ENCODE peak calls at places on chromosomes 3 and 15, in nine cellular contexts. H is stomach, A is glutamatergic neuron, I is tibial artery, N is BJ, Q is omental fat pad, T is foreskin fibroblast, R is AG04450, M is OCI-LY7. X is an unnamed sample.

GRCh38 chr3:57164217-57164605 is 942 bp downstream of the IL17RD start:
- DNase-seq in T (peak), R (no peak), H (peak), I (no peak), A (peak), M (no peak), Q (no peak), N (no peak), X (peak)

GRCh38 chr15:69996321-69996720 is 101.4 kb downstream of the TLE3 start:
- DNase-seq in M (no peak), Q (no peak), R (no peak), A (no peak), N (no peak), I (no peak), H (no peak), T (no peak), X (no peak)

GRCh38 chr3:33131328-33132018 is 17.7 kb downstream of the CRTAP start:
- DNase-seq in N (no peak), A (peak), T (peak), Q (no peak), M (peak), I (no peak), R (peak), H (peak), X (peak)

GRCh38 chr3:71688121-71688520 is 37.1 kb downstream of the EIF4E3 start:
- DNase-seq in M (no peak), H (no peak), R (no peak), Q (no peak), A (no peak), I (no peak), T (peak), N (no peak), X (no peak)

GRCh38 chr3:39446444-39446843 is 21.0 kb upstream of the MOBP start:
- DNase-seq in H (no peak), M (no peak), T (no peak), I (no peak), R (no peak), N (no peak), Q (no peak), A (no peak), X (no peak)

GRCh38 chr3:42412526-42413155 is 2.2 kb upstream of the LYZL4 start:
- DNase-seq in N (no peak), I (no peak), Q (no peak), M (no peak), T (no peak), H (no peak), A (peak), R (no peak), X (no peak)

GRCh38 chr3:128336337-128337156 is 130.1 kb downstream of the DNAJB8 start:
- DNase-seq in R (no peak), Q (no peak), M (no peak), H (no peak), N (no peak), T (no peak), A (no peak), I (peak), X (no peak)

GRCh38 chr3:24165583-24165982 is 220.5 kb downstream of the NR1D2 start:
- DNase-seq in Q (no peak), T (no peak), M (no peak), I (no peak), A (no peak), H (no peak), R (no peak), N (no peak), X (no peak)

GRCh38 chr3:136543385-136543784 is 208.8 kb downstream of the STAG1 start:
- DNase-seq in R (no peak), M (no peak), H (no peak), Q (no peak), T (peak), I (no peak), A (no peak), N (no peak), X (no peak)

GRCh38 chr3:194251007-194251406 is 100.1 kb downstream of the CPN2 start:
- DNase-seq in A (no peak), M (no peak), I (no peak), N (no peak), H (no peak), Q (no peak), T (no peak), R (no peak), X (no peak)

GRCh38 chr3:150603888-150604319 is 783 bp downstream of the SELENOT start:
- DNase-seq in I (no peak), H (no peak), T (no peak), A (no peak), M (no peak), Q (no peak), N (no peak), R (no peak), X (no peak)

GRCh38 chr3:125045965-125046364 is 9.8 kb downstream of the HEG1 start:
- DNase-seq in N (peak), T (peak), I (no peak), A (no peak), M (no peak), R (no peak), H (no peak), Q (no peak), X (no peak)

GRCh38 chr15:67579967-67580366 is 37.5 kb downstream of the MAP2K5 start:
- DNase-seq in A (no peak), H (no peak), Q (no peak), T (no peak), R (no peak), I (no peak), N (no peak), M (no peak), X (no peak)

GRCh38 chr3:195815169-195815771 is 3.5 kb upstream of the MUC4 start:
- DNase-seq in M (no peak), I (no peak), N (no peak), T (no peak), H (no peak), Q (no peak), R (no peak), A (no peak), X (no peak)

GRCh38 chr3:130516645-130517512 is at the start of gene COL6A6:
- DNase-seq in T (peak), I (no peak), H (no peak), A (peak), N (no peak), Q (no peak), R (no peak), M (no peak), X (peak)

GRCh38 chr3:191235331-191236314 is 36.6 kb downstream of the OSTN start:
- DNase-seq in T (peak), A (no peak), M (no peak), N (peak), I (no peak), H (no peak), Q (no peak), R (no peak), X (no peak)

GRCh38 chr15:40353697-40354096 is 2.9 kb downstream of the PHGR1 start:
- DNase-seq in H (peak), M (no peak), A (no peak), Q (no peak), T (no peak), R (no peak), I (no peak), N (no peak), X (no peak)

GRCh38 chr3:186368717-186369116 is 6.7 kb upstream of the DGKG start:
- DNase-seq in H (no peak), R (no peak), M (no peak), N (no peak), I (no peak), Q (no peak), T (no peak), A (no peak), X (no peak)

GRCh38 chr3:127953092-127953491 is 38.1 kb downstream of the KBTBD12 start:
- DNase-seq in R (no peak), Q (no peak), H (no peak), I (no peak), T (peak), A (no peak), N (no peak), M (no peak), X (no peak)

GRCh38 chr3:13492976-13493866 is 13.1 kb downstream of the HDAC11 start:
- DNase-seq in T (no peak), A (no peak), Q (no peak), H (no peak), R (no peak), M (no peak), I (peak), N (no peak), X (no peak)

GRCh38 chr15:88647362-88648105 is 8.7 kb downstream of the ISG20 start:
- DNase-seq in A (no peak), H (peak), M (peak), I (peak), Q (no peak), T (no peak), N (no peak), R (no peak), X (no peak)

GRCh38 chr3:129205109-129205832 is 21.6 kb upstream of the CNBP start:
- DNase-seq in M (no peak), N (no peak), T (no peak), I (no peak), H (no peak), R (no peak), Q (no peak), A (no peak), X (no peak)

GRCh38 chr3:179949428-179949827 is 87.3 kb downstream of the PEX5L start:
- DNase-seq in I (no peak), Q (no peak), R (no peak), N (no peak), H (no peak), M (peak), T (no peak), A (no peak), X (no peak)

GRCh38 chr15:60651734-60652141 is 172.8 kb upstream of the ICE2 start:
- DNase-seq in A (no peak), R (no peak), H (no peak), I (no peak), N (no peak), Q (no peak), M (peak), T (no peak), X (no peak)

GRCh38 chr3:113157408-113157980 is 53.9 kb upstream of the BOC start:
- DNase-seq in N (peak), R (no peak), M (no peak), A (no peak), H (no peak), I (peak), T (no peak), Q (no peak), X (no peak)

GRCh38 chr3:172467170-172467824 is 19.0 kb upstream of the GHSR start:
- DNase-seq in I (no peak), Q (no peak), H (no peak), M (no peak), T (peak), A (no peak), N (no peak), R (no peak), X (no peak)

GRCh38 chr3:172466553-172467130 is 18.4 kb upstream of the GHSR start:
- DNase-seq in I (no peak), A (no peak), Q (no peak), R (no peak), N (no peak), M (no peak), T (no peak), H (no peak), X (no peak)

GRCh38 chr3:172461530-172462138 is 13.4 kb upstream of the GHSR start:
- DNase-seq in A (no peak), R (no peak), I (no peak), Q (no peak), H (no peak), T (peak), N (no peak), M (peak), X (no peak)

GRCh38 chr3:172465281-172465680 is 17.0 kb upstream of the GHSR start:
- DNase-seq in N (no peak), Q (no peak), I (no peak), H (no peak), R (no peak), T (no peak), A (no peak), M (no peak), X (no peak)

GRCh38 chr3:172464306-172464705 is 16.1 kb upstream of the GHSR start:
- DNase-seq in N (no peak), I (no peak), A (no peak), T (no peak), M (no peak), R (no peak), H (no peak), Q (no peak), X (no peak)
- TF ChIP-seq CTCF in N (no peak), I (no peak), A (no peak), T (no peak), M (no peak), R (no peak), H (no peak), Q (no peak), X (no peak)

GRCh38 chr3:141753399-141753798 is 9.8 kb upstream of the GRK7 start:
- DNase-seq in N (no peak), A (peak), T (no peak), Q (no peak), R (no peak), I (no peak), M (no peak), H (no peak), X (no peak)

GRCh38 chr3:141754032-141754431 is 9.2 kb upstream of the GRK7 start:
- DNase-seq in Q (no peak), A (no peak), M (no peak), H (no peak), I (no peak), N (no peak), T (no peak), R (no peak), X (no peak)
- TF ChIP-seq CTCF in Q (no peak), A (no peak), M (no peak), H (no peak), I (no peak), N (no peak), T (no peak), R (no peak), X (no peak)

DNA sequence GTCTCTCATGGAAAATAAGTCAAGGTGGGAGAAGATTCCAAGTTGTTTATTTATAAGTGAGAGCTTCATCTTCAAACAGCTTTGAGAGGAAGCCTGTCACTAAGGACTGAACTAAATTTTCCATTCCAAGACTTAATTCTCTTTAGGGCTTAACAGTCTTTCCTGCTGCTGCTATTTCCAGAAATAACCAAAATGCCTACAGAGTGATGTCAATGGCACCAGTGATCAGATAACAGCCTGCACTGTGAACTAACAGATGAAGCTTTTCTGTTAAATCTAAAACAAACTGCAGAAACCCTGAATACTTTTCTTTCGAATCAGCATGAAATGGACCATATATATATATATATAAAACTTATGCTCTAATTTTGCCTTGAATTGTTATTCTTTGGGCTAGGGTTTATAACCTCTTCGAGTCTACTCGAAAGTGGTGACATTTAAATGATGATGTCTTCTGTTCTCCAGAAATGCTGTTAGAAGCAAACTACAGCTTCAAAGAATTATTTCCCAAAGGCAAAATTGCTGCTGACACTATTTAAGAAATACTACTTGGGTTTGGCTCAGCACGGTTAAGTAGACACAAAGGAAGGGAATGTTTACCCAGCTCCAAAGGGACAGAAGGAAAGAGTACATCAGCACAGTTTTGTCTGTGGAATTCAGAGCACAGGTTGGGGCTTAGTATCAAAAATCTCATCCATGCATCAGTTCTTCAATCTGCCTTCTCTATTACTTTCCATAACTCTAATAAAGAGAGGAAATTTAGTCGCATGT is 238.5 kb upstream of the LRRN1 start:
- DNase-seq in T (no peak), A (no peak), H (no peak), M (no peak), R (no peak), I (no peak), Q (no peak), N (peak), X (no peak)
- TF ChIP-seq CTCF in T (no peak), A (no peak), H (no peak), M (no peak), R (no peak), I (no peak), Q (no peak), N (no peak), X (no peak)

GRCh38 chr15:35911052-35911780 is 365.3 kb upstream of the DPH6 start:
- DNase-seq in R (no peak), M (no peak), H (peak), Q (no peak), T (no peak), N (no peak), I (no peak), A (no peak), X (no peak)

GRCh38 chr15:35914573-35914972 is 368.6 kb upstream of the DPH6 start:
- DNase-seq in A (no peak), R (no peak), I (no peak), M (no peak), N (no peak), H (no peak), T (no peak), Q (no peak), X (no peak)

GRCh38 chr15:35909414-35909813 is 363.4 kb upstream of the DPH6 start:
- DNase-seq in N (no peak), Q (no peak), A (no peak), R (no peak), M (no peak), T (no peak), I (no peak), H (no peak), X (no peak)

GRCh38 chr15:35910227-35910626 is 364.3 kb upstream of the DPH6 start:
- DNase-seq in N (no peak), I (no peak), A (no peak), Q (no peak), R (no peak), T (no peak), H (no peak), M (no peak), X (no peak)

DNA sequence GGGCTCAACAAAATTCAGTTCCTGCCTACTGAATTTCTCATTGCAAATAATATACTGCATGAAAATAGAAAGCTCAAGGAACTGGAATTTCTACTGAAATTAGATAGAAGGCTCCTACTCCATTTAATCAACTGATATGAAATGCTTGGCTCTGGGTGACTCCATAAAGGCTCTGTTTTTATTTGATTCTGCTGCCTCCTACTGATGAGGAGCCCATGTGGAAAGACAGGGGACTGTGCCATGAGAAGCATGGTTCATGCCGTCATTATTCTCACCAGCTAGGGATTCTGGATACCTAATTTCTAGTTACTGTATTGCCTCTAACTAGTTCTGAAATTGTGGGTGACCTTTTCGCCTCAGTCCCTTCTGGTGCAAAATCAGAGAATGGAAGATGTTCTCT is 366.2 kb upstream of the DPH6 start:
- DNase-seq in Q (no peak), M (no peak), H (no peak), R (no peak), T (peak), I (no peak), A (no peak), N (no peak), X (no peak)
- TF ChIP-seq CTCF in Q (no peak), M (no peak), H (no peak), R (peak), T (peak), I (no peak), A (no peak), N (no peak), X (no peak)

DNA sequence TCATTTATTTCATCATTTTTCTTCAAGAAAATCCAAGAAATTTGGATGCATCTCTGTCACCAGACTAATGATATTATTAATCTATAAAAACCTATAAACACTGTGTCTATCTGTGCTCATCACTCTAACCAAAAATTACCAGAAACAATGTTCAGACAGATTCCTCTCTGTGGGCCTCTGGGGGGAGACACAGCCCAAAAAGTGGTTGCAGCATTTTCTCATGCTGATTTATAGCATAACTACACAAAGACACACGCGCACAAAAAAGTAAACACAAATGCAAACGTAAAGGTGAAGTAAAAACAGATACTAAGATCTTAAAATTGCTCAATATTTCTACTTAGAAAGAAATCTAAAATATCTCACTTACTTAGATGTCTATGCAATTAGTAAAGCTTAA is 976.0 kb downstream of the GBE1 start:
- DNase-seq in R (no peak), N (no peak), Q (no peak), T (no peak), H (no peak), I (no peak), M (no peak), A (no peak), X (no peak)
- TF ChIP-seq CTCF in R (no peak), N (no peak), Q (no peak), T (no peak), H (no peak), I (no peak), M (peak), A (no peak), X (peak)